ENCODE peak calls at places on chromosome 19, in six cellular contexts. J is caudate nucleus; Q is cardiac muscle cell; H is CD8-positive, alpha-beta memory T cell; W is ascending aorta; I is IMR-90. U is an unnamed sample.

GRCh38 chr19:21694171-21694906 is 73.0 kb downstream of the ZNF100 start:
- DNase-seq in W (no peak), J (no peak), Q (no peak), H (no peak), I (no peak), U (no peak)

GRCh38 chr19:16223746-16224145 is 26.0 kb downstream of the AP1M1 start:
- DNase-seq in H (no peak), J (no peak), Q (no peak), I (no peak), W (no peak), U (no peak)

GRCh38 chr19:48510421-48511268 is 990 bp downstream of the LMTK3 start:
- DNase-seq in I (peak), J (peak), W (no peak), H (peak), Q (peak), U (no peak)

GRCh38 chr19:49366110-49366509 is 2.4 kb downstream of the DKKL1 start:
- DNase-seq in H (no peak), J (no peak), W (no peak), I (no peak), Q (no peak), U (no peak)

GRCh38 chr19:2494447-2495129 is 18.7 kb downstream of the GADD45B start:
- DNase-seq in J (no peak), H (peak), I (peak), W (peak), Q (peak), U (peak)

GRCh38 chr19:18160792-18161690 is 8.1 kb downstream of the PIK3R2 start:
- DNase-seq in H (peak), Q (peak), J (peak), I (peak), W (no peak), U (peak)

GRCh38 chr19:54196514-54196913 is 4.1 kb upstream of the RPS9 start:
- DNase-seq in H (no peak), Q (no peak), W (no peak), J (no peak), I (no peak), U (no peak)

GRCh38 chr19:47190167-47190727 is 40.8 kb downstream of the BBC3 start:
- DNase-seq in I (peak), J (peak), W (peak), H (no peak), Q (peak), U (peak)

GRCh38 chr19:18731562-18732008 is 48.1 kb downstream of the CRTC1 start:
- DNase-seq in H (no peak), I (peak), J (no peak), Q (peak), W (no peak), U (no peak)

GRCh38 chr19:47309608-47310007 is at the start of gene C5AR1:
- DNase-seq in I (no peak), J (no peak), H (no peak), Q (no peak), W (no peak), U (no peak)

GRCh38 chr19:16529466-16530144 is 12.6 kb downstream of the CHERP start:
- DNase-seq in H (no peak), Q (no peak), I (no peak), J (no peak), W (no peak), U (no peak)

GRCh38 chr19:58579473-58580142 is 6.5 kb upstream of the MZF1 start:
- DNase-seq in J (no peak), I (no peak), H (no peak), Q (no peak), W (no peak), U (peak)

GRCh38 chr19:53102701-53103140 is 501 bp downstream of the ZNF160 start:
- DNase-seq in I (peak), W (no peak), J (no peak), Q (peak), H (peak), U (no peak)

GRCh38 chr19:41940443-41941409 is 12.5 kb upstream of the ERFL start:
- DNase-seq in I (no peak), Q (no peak), J (no peak), H (no peak), W (no peak), U (no peak)

GRCh38 chr19:50358483-50359431 is 6.7 kb downstream of the NAPSA start:
- DNase-seq in Q (peak), W (no peak), J (no peak), H (peak), I (peak), U (no peak)

GRCh38 chr19:45598267-45599011 is 3.6 kb downstream of the GPR4 start:
- DNase-seq in I (no peak), H (no peak), J (no peak), W (no peak), Q (peak), U (no peak)

GRCh38 chr19:447816-448546 is 12.9 kb downstream of the SHC2 start:
- DNase-seq in H (no peak), Q (peak), W (no peak), J (no peak), I (no peak), U (no peak)

GRCh38 chr19:55228403-55229031 is at the start of gene TMEM86B:
- DNase-seq in W (no peak), Q (no peak), J (no peak), I (no peak), H (no peak), U (no peak)

GRCh38 chr19:47881757-47882156 is 4.4 kb downstream of the SULT2A1 start:
- DNase-seq in I (no peak), Q (no peak), J (no peak), H (no peak), W (no peak), U (no peak)

GRCh38 chr19:45960595-45961235 is 12.9 kb downstream of the NOVA2 start:
- DNase-seq in I (no peak), Q (no peak), H (no peak), J (no peak), W (no peak), U (no peak)

GRCh38 chr19:18789883-18790565 is 1.1 kb downstream of the COMP start:
- DNase-seq in Q (peak), H (no peak), J (no peak), W (no peak), I (no peak), U (no peak)

GRCh38 chr19:46791944-46792343 is 3.5 kb upstream of the SLC1A5 start:
- DNase-seq in Q (no peak), W (no peak), I (no peak), J (no peak), H (no peak), U (no peak)

GRCh38 chr19:54420068-54420382 is 4.8 kb downstream of the TTYH1 start:
- DNase-seq in H (no peak), W (no peak), J (no peak), I (no peak), Q (no peak), U (no peak)

GRCh38 chr19:1461862-1462261 is 11.9 kb downstream of the APC2 start:
- DNase-seq in H (no peak), I (no peak), Q (no peak), W (no peak), J (no peak), U (no peak)

DNA sequence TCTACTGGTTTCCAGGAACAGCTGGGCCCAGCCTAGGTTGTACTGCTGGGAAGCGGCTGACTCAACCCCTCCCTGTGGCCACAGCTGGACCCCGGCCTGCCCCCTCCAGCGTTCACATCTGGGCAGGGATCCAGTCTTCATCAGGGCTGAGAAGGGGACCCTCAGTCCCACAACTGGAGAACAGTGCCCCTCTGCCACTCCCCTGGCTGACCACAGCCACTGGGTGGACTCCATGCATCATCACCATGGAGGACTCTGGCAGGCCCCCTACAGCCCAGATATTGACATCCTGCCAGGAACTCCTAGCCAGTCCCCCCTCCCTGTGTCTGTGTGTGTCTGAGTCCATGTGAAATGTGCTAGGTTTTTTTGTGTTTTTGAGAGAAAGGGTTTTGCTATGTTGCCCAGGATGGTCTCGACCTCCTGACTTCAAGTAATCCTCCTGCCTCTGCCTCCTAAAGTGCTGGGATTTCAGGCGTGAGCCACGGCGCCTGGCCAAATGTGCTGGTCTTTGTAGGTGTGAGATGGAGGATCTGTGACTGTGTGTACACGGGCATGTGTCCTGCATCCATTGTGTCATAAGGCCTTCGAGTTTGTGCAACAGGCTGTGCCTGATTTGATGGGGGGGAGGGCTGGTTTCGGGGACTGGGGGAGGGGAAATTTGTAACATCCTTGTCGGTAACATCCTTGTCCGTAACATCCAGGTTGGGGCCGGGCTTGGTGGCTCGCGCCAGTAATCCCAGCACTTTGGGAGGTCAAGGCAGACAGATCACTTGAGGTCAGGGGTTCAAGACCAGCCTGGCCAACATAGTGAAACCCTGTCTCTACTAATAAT is 4.0 kb upstream of the HOOK2 start:
- DNase-seq in Q (peak), J (no peak), I (peak), H (no peak), W (peak), U (peak)
- H3K27ac ChIP-seq in Q (peak), J (peak), I (peak), H (peak), W (peak), U (peak)

GRCh38 chr19:35030257-35031071 is at the start of gene SCN1B:
- DNase-seq in I (peak), H (peak), J (no peak), Q (peak), W (no peak), U (peak)
- H3K27ac ChIP-seq in I (no peak), H (no peak), J (peak), Q (no peak), W (peak), U (no peak)

DNA sequence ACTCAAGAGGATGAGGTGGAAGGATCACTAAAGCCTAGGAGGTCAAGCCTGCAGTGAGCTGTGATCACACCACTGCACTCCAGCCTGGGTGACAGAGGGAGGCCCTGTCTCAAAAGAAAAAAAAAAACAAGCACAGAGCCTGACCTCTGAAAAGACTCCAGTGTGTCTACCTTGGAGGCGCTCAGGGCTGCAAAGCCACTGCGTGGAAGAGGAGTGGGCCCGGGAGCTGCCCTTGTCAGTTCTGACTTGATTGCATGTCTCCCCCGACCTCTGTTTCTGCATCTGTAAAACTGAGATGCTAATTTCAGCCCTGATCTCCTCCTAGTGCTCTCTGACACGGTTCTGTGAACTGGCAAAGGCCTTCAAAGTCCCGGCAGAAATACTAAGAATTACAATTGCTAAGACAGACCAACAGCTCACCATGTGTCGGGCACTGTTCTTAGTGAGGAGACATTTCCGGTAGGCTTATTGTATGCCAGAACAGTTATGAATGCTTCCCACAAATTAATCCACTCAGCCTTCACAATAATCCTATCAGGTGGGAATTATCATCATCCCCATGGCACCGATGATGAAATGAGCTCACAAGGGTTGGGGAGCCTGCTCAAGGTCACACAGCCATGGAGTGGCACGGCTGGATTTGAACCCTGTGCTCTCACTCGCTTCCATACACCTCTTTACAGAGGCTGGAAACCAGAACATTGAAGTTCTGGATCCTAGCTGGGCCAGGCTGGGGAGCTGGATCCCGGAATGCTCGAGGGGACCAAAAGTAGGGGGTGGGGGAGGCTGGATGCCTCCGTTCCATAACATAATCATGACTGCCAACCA is 3.5 kb downstream of the AKT2 start:
- DNase-seq in Q (no peak), I (no peak), W (no peak), H (no peak), J (no peak), U (no peak)
- H3K27ac ChIP-seq in Q (peak), I (no peak), W (no peak), H (no peak), J (no peak), U (no peak)

DNA sequence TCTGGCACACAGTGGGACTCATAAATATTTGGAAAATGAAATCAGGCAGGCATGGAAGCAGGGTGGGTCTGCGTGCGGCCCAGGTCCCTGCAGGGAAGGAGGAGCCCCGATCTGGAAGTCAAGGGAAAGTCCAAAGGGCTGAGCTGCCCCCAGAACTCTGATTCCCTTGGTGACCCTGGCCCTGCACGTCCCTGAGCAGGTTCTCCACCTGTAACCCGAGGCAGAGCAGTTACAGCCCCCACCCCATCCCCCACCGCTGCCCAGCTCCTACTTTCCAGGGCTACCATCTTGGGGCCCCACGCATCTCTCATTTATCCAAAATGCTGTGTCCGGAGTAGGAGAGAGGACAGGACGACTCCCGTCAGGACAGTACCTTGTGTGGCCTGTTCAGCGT is 2.1 kb downstream of the PLEKHF1 start:
- DNase-seq in W (no peak), H (no peak), I (no peak), Q (no peak), J (no peak), U (no peak)
- H3K27ac ChIP-seq in W (peak), H (peak), I (peak), Q (no peak), J (peak), U (no peak)

DNA sequence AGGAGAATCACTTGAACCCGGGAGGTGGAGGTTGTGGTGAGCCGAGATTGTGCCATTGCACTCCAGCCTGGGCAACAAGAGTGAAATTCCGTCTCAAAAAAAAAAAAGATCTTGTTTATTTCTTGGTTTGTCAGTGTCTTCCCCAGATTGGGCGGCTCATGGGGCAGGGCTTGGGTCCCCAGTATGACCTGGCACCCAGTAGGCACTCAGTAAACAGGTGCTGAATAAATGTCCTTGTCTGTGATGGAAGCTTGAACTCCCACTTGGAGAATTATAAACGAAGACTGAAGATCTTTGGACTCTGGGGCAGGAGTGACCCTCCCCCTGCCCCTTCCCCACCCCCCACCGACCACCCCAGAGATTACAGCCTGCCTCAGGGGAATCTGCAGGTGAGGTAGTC is 9.9 kb upstream of the FUT5 start:
- DNase-seq in I (no peak), J (no peak), Q (no peak), H (no peak), W (no peak), U (peak)
- H3K27ac ChIP-seq in I (no peak), J (no peak), Q (peak), H (no peak), W (no peak), U (no peak)

U was measured in SJSA1.